ENCODE peak calls at places on chromosomes 6 and 20, in four cellular contexts. P, S, E and H are unnamed samples.

GRCh38 chr20:49562341-49563014 is 5.5 kb downstream of the PTGIS start:
- DNase-seq in P (peak; percentile 87), S (peak; percentile 80), E (peak; percentile 87), H (peak; percentile 61)

GRCh38 chr6:33454009-33454946 is at the start of gene ZBTB9:
- DNase-seq in P (peak; percentile 97), S (peak; percentile 96), E (peak; percentile 96), H (peak; percentile 96)

GRCh38 chr20:22582386-22582959 is 1.9 kb downstream of the FOXA2 start:
- DNase-seq in P (no peak), S (no peak), E (no peak), H (no peak)

GRCh38 chr6:137051790-137052472 is 7.2 kb upstream of the IL20RA start:
- DNase-seq in P (no peak), S (no peak), E (no peak), H (no peak)

GRCh38 chr6:3376888-3377535 is 79.8 kb downstream of the SLC22A23 start:
- DNase-seq in P (no peak), S (no peak), E (no peak), H (no peak)

GRCh38 chr6:137705166-137706064 is 161.6 kb upstream of the TNFAIP3 start:
- DNase-seq in P (peak; percentile 74), S (peak; percentile 56), E (peak; percentile 52), H (peak; percentile 65)

GRCh38 chr6:14795451-14795850 is 450.4 kb upstream of the JARID2 start:
- DNase-seq in P (no peak), S (no peak), E (no peak), H (no peak)

GRCh38 chr6:36683656-36684446 is 5.3 kb downstream of the CDKN1A start:
- DNase-seq in P (no peak), S (no peak), E (no peak), H (no peak)

GRCh38 chr6:168377481-168377850 is 57.9 kb upstream of the DACT2 start:
- DNase-seq in P (no peak), S (peak; percentile 73), E (peak; percentile 62), H (no peak)

GRCh38 chr6:113591896-113592827 is 265.0 kb upstream of the MARCKS start:
- DNase-seq in P (no peak), S (no peak), E (no peak), H (no peak)

GRCh38 chr20:54227751-54228150 is 19.9 kb downstream of the PFDN4 start:
- DNase-seq in P (no peak), S (no peak), E (no peak), H (no peak)

GRCh38 chr6:89404512-89404911 is 7.6 kb downstream of the RRAGD start:
- DNase-seq in P (no peak), S (no peak), E (no peak), H (no peak)

GRCh38 chr20:18138639-18139583 is 1.2 kb downstream of the KAT14 start:
- DNase-seq in P (no peak), S (no peak), E (no peak), H (no peak)

GRCh38 chr6:44494011-44494501 is 106.5 kb downstream of the CDC5L start:
- DNase-seq in P (no peak), S (no peak), E (no peak), H (peak; percentile 17)

GRCh38 chr6:136775548-136775947 is 16.7 kb downstream of the MAP3K5 start:
- DNase-seq in P (no peak), S (no peak), E (no peak), H (no peak)

GRCh38 chr6:157381631-157382621 is 936 bp downstream of the ZDHHC14 start:
- DNase-seq in P (peak; percentile 77), S (peak; percentile 66), E (peak; percentile 61), H (peak; percentile 49)

GRCh38 chr20:59777814-59778575 is 155.4 kb downstream of the SYCP2 start:
- DNase-seq in P (no peak), S (no peak), E (no peak), H (no peak)

GRCh38 chr6:47207261-47207660 is 102.4 kb downstream of the TNFRSF21 start:
- DNase-seq in P (no peak), S (no peak), E (no peak), H (no peak)

GRCh38 chr20:19973920-19974620 is 43.1 kb upstream of the NAA20 start:
- DNase-seq in P (peak; percentile 76), S (peak; percentile 71), E (peak; percentile 78), H (no peak)

GRCh38 chr20:45044084-45044573 is 56.8 kb downstream of the KCNS1 start:
- DNase-seq in P (no peak), S (no peak), E (no peak), H (peak; percentile 67)

GRCh38 chr6:79672631-79673065 is 41.5 kb downstream of the SH3BGRL2 start:
- DNase-seq in P (no peak), S (no peak), E (no peak), H (no peak)

GRCh38 chr6:3797231-3798200 is 46.0 kb upstream of the PXDC1 start:
- DNase-seq in P (no peak), S (no peak), E (no peak), H (no peak)

GRCh38 chr20:45981261-45981660 is 9.3 kb upstream of the ZNF335 start:
- DNase-seq in P (no peak), S (no peak), E (no peak), H (peak; percentile 32)

GRCh38 chr6:31737315-31738047 is 1.2 kb upstream of the CLIC1 start:
- DNase-seq in P (no peak), S (no peak), E (no peak), H (peak; percentile 93)

GRCh38 chr6:40798069-40798770 is 211.1 kb upstream of the LRFN2 start:
- DNase-seq in P (no peak), S (no peak), E (no peak), H (no peak)

GRCh38 chr6:169971951-169972651 is 220.7 kb downstream of the ERMARD start:
- DNase-seq in P (no peak), S (no peak), E (no peak), H (no peak)

GRCh38 chr6:116217069-116217468 is 36.8 kb downstream of the TSPYL4 start:
- DNase-seq in P (no peak), S (no peak), E (no peak), H (no peak)

GRCh38 chr6:33851959-33852358 is 48.2 kb upstream of the MLN start:
- DNase-seq in P (no peak), S (no peak), E (no peak), H (peak; percentile 60)

GRCh38 chr6:157873735-157874344 is 50.8 kb downstream of the SNX9 start:
- DNase-seq in P (peak; percentile 87), S (peak; percentile 73), E (peak; percentile 76), H (peak; percentile 83)

GRCh38 chr6:16511048-16511660 is 250.1 kb downstream of the ATXN1 start:
- DNase-seq in P (no peak), S (no peak), E (no peak), H (no peak)

GRCh38 chr6:45676376-45676775 is 298.6 kb upstream of the SUPT3H start:
- DNase-seq in P (no peak), S (no peak), E (no peak), H (no peak)

GRCh38 chr6:136956590-136957573 is 34.8 kb downstream of the SLC35D3 start:
- DNase-seq in P (no peak), S (no peak), E (no peak), H (no peak)

GRCh38 chr20:44609006-44609510 is 26.7 kb downstream of the PKIG start:
- DNase-seq in P (no peak), S (no peak), E (no peak), H (no peak)

GRCh38 chr6:88612631-88613030 is 350.8 kb downstream of the RNGTT start:
- DNase-seq in P (no peak), S (no peak), E (no peak), H (no peak)

GRCh38 chr6:156778615-156779205 is 1.5 kb downstream of the ARID1B start:
- DNase-seq in P (peak; percentile 81), S (peak; percentile 62), E (peak; percentile 42), H (peak; percentile 44)

GRCh38 chr20:16385891-16386290 is 187.4 kb downstream of the KIF16B start:
- DNase-seq in P (no peak), S (no peak), E (no peak), H (no peak)

GRCh38 chr20:48208176-48208575 is 422.9 kb upstream of the SULF2 start:
- DNase-seq in P (peak; percentile 40), S (no peak), E (no peak), H (no peak)

GRCh38 chr6:113481441-113481840 is 375.7 kb upstream of the MARCKS start:
- DNase-seq in P (no peak), S (no peak), E (no peak), H (no peak)

GRCh38 chr6:11854418-11855165 is 76.0 kb upstream of the ADTRP start:
- DNase-seq in P (no peak), S (no peak), E (no peak), H (no peak)

GRCh38 chr20:61803903-61804804 is 261.5 kb downstream of the TAF4 start:
- DNase-seq in P (no peak), S (peak; percentile 12), E (no peak), H (no peak)

GRCh38 chr20:38136421-38137245 is 28.4 kb downstream of the TGM2 start:
- DNase-seq in P (no peak), S (no peak), E (no peak), H (peak; percentile 41)
- H3K4me1 ChIP-seq in P (peaks cover 6% of the 10 kb centered on the region), S (peaks cover 76% of the 10 kb centered on the region), E (no peaks in the 10 kb centered on the region), H (peaks cover 67% of the 10 kb centered on the region)

DNA sequence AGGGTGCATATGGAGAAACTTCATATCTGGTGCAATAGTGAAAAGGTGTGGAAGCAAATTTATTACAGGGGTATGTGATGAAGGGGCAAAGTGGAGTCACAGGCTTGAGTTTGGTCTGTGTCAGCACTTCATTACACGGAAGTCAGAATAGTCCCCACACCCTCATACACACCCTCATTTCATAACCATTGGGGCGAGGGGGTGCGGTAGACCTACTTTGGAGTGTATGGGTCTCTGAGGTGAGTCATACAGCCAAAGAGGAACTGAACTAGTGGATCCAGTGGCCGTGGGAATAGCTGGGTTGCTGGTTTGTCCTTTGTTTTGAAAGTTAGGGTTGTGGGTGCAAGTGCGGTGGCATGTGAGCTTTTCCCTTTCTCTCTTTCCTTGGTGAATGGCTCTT is 3.3 kb downstream of the TM9SF4 start:
- DNase-seq in P (no peak), S (no peak), E (peak; percentile 35), H (peak; percentile 31)
- H3K4me3 ChIP-seq in P (no peak overlapping the region), S (no peak overlapping the region), E (no peak overlapping the region), H (no peak overlapping the region)

GRCh38 chr6:35258858-35259193 is 709 bp upstream of the ZNF76 start:
- DNase-seq in P (no peak), S (peak; percentile 19), E (no peak), H (no peak)
- TF ChIP-seq CTCF in P (no peak), S (no peak), E (no peak), H (no peak)

GRCh38 chr20:10539818-10540553 is 104.9 kb downstream of the SLX4IP start:
- DNase-seq in P (no peak), S (no peak), E (no peak), H (no peak)

GRCh38 chr20:10540636-10541493 is 105.8 kb downstream of the SLX4IP start:
- DNase-seq in P (no peak), S (no peak), E (no peak), H (peak; percentile 39)

GRCh38 chr20:10536531-10536930 is 101.4 kb downstream of the SLX4IP start:
- DNase-seq in P (no peak), S (no peak), E (no peak), H (peak; percentile 60)

GRCh38 chr20:10537850-10538480 is 102.9 kb downstream of the SLX4IP start:
- DNase-seq in P (no peak), S (no peak), E (no peak), H (no peak)

DNA sequence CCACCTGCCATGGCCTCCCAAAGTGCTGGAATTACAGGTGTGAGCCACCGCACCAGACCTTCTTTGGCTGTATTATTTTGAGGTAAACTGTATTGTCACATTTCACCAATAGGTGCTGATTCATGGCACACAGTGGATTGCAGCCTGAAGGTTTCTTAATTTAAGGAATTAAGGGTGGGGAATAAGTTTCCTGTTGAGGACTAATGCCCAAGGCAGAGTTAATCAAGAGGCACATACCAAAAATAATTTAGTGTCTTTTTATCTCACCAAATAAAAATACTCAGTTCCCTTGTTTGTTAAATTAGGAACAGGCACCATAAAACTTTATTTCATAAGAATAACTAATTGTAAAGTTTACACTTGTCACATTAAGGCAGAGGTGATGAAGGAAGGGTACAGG is 103.7 kb downstream of the SLX4IP start:
- DNase-seq in P (no peak), S (no peak), E (no peak), H (no peak)
- H3K4me1 ChIP-seq in P (no peaks in the 10 kb centered on the region), S (peaks cover 3% of the 10 kb centered on the region), E (no peaks in the 10 kb centered on the region), H (peaks cover 23% of the 10 kb centered on the region)